ENCODE peak calls at places on chromosomes 5 and 9, in seven cellular contexts. One of them, this sample, is unnamed.

GRCh38 chr5:102713682-102714231 is 41.3 kb upstream of the PAM start:
- DNase-seq in iPS-NIHi11: no peak
- DNase-seq in activated CD4-positive, alpha-beta T cell treated with anti-CD3 and anti-CD28 coated beads for 24 hours: no peak
- DNase-seq in GM12865: no peak
- DNase-seq in lung microvascular endothelial cell: no peak
- DNase-seq in H7: no peak
- DNase-seq in EL: no peak
- DNase-seq in this sample: no peak

GRCh38 chr5:158431369-158432029 is 572.6 kb upstream of the CLINT1 start:
- DNase-seq in iPS-NIHi11: no peak
- DNase-seq in activated CD4-positive, alpha-beta T cell treated with anti-CD3 and anti-CD28 coated beads for 24 hours: peak
- DNase-seq in GM12865: peak
- DNase-seq in lung microvascular endothelial cell: no peak
- DNase-seq in H7: no peak
- DNase-seq in EL: no peak
- DNase-seq in this sample: peak

GRCh38 chr9:76985581-76985980 is 33.9 kb upstream of the FOXB2 start:
- DNase-seq in iPS-NIHi11: no peak
- DNase-seq in activated CD4-positive, alpha-beta T cell treated with anti-CD3 and anti-CD28 coated beads for 24 hours: no peak
- DNase-seq in GM12865: no peak
- DNase-seq in lung microvascular endothelial cell: no peak
- DNase-seq in H7: no peak
- DNase-seq in EL: no peak
- DNase-seq in this sample: no peak

GRCh38 chr9:96617439-96618185 is 2.0 kb downstream of the CDC14B start:
- DNase-seq in iPS-NIHi11: no peak
- DNase-seq in activated CD4-positive, alpha-beta T cell treated with anti-CD3 and anti-CD28 coated beads for 24 hours: no peak
- DNase-seq in GM12865: no peak
- DNase-seq in lung microvascular endothelial cell: no peak
- DNase-seq in H7: peak
- DNase-seq in EL: no peak
- DNase-seq in this sample: no peak

GRCh38 chr5:57816108-57816507 is 333.5 kb upstream of the ACTBL2 start:
- DNase-seq in iPS-NIHi11: peak
- DNase-seq in activated CD4-positive, alpha-beta T cell treated with anti-CD3 and anti-CD28 coated beads for 24 hours: no peak
- DNase-seq in GM12865: no peak
- DNase-seq in lung microvascular endothelial cell: peak
- DNase-seq in H7: peak
- DNase-seq in EL: peak
- DNase-seq in this sample: no peak

GRCh38 chr9:137280478-137281344 is 3.2 kb downstream of the TOR4A start:
- DNase-seq in iPS-NIHi11: peak
- DNase-seq in activated CD4-positive, alpha-beta T cell treated with anti-CD3 and anti-CD28 coated beads for 24 hours: no peak
- DNase-seq in GM12865: peak
- DNase-seq in lung microvascular endothelial cell: no peak
- DNase-seq in H7: peak
- DNase-seq in EL: no peak
- DNase-seq in this sample: no peak

GRCh38 chr9:35236692-35237091 is 74.9 kb downstream of the UNC13B start:
- DNase-seq in iPS-NIHi11: no peak
- DNase-seq in activated CD4-positive, alpha-beta T cell treated with anti-CD3 and anti-CD28 coated beads for 24 hours: no peak
- DNase-seq in GM12865: no peak
- DNase-seq in lung microvascular endothelial cell: no peak
- DNase-seq in H7: no peak
- DNase-seq in EL: no peak
- DNase-seq in this sample: no peak

GRCh38 chr9:97441729-97442128 is 29.8 kb downstream of the TDRD7 start:
- DNase-seq in iPS-NIHi11: no peak
- DNase-seq in activated CD4-positive, alpha-beta T cell treated with anti-CD3 and anti-CD28 coated beads for 24 hours: no peak
- DNase-seq in GM12865: no peak
- DNase-seq in lung microvascular endothelial cell: no peak
- DNase-seq in H7: no peak
- DNase-seq in EL: peak
- DNase-seq in this sample: no peak

GRCh38 chr9:99820330-99821186 is 1.1 kb upstream of the NR4A3 start:
- DNase-seq in iPS-NIHi11: no peak
- DNase-seq in activated CD4-positive, alpha-beta T cell treated with anti-CD3 and anti-CD28 coated beads for 24 hours: no peak
- DNase-seq in GM12865: peak
- DNase-seq in lung microvascular endothelial cell: peak
- DNase-seq in H7: peak
- DNase-seq in EL: peak
- DNase-seq in this sample: peak

This sample was measured in activated CD8-positive, alpha-beta T cell treated with anti-CD3 and anti-CD28 coated beads for 36 hours.